ENCODE peak calls at places on chromosomes 3 and 15, in seven cellular contexts. G is left ventricle myocardium inferior; L is upper lobe of right lung; E is GM23248; N is CD4-positive, CD25-positive, alpha-beta regulatory T cell; T is fibroblast of lung; V is ovary. A is an unnamed sample.

GRCh38 chr15:34795267-34796081 is at the start of gene ACTC1:
- DNase-seq in G (peak; percentile 78), L (peak; percentile 69), E (peak; percentile 89), N (no peak), T (peak; percentile 39), V (peak; percentile 20), A (no peak)

GRCh38 chr3:177679568-177680441 is 482.5 kb upstream of the TBL1XR1 start:
- DNase-seq in G (no peak), L (no peak), E (peak; percentile 46), N (peak; percentile 4), T (no peak), V (no peak), A (peak; percentile 7)

GRCh38 chr15:28024889-28025250 is 74.2 kb downstream of the OCA2 start:
- DNase-seq in G (no peak), L (no peak), E (no peak), N (no peak), T (no peak), V (no peak), A (no peak)

GRCh38 chr15:62886431-62887071 is 156.0 kb upstream of the TPM1 start:
- DNase-seq in G (no peak), L (no peak), E (peak; percentile 79), N (no peak), T (no peak), V (no peak), A (no peak)

GRCh38 chr3:151135548-151136337 is 50.3 kb downstream of the MED12L start:
- DNase-seq in G (no peak), L (peak; percentile 82), E (no peak), N (no peak), T (no peak), V (no peak), A (peak; percentile 71)

GRCh38 chr3:30511524-30512278 is 94.7 kb upstream of the TGFBR2 start:
- DNase-seq in G (no peak), L (no peak), E (peak; percentile 92), N (no peak), T (peak; percentile 94), V (no peak), A (no peak)

GRCh38 chr3:31918179-31919165 is 62.6 kb downstream of the OSBPL10 start:
- DNase-seq in G (no peak), L (no peak), E (peak; percentile 19), N (peak; percentile 37), T (peak; percentile 47), V (no peak), A (no peak)

GRCh38 chr3:44883999-44884431 is 9.6 kb downstream of the TGM4 start:
- DNase-seq in G (no peak), L (no peak), E (peak; percentile 92), N (no peak), T (peak; percentile 89), V (no peak), A (no peak)

GRCh38 chr3:5285439-5285838 is 97.9 kb downstream of the EDEM1 start:
- DNase-seq in G (no peak), L (no peak), E (no peak), N (no peak), T (no peak), V (no peak), A (no peak)

GRCh38 chr3:112803472-112803871 is 43.2 kb downstream of the CD200R1L start:
- DNase-seq in G (no peak), L (no peak), E (no peak), N (no peak), T (no peak), V (no peak), A (no peak)

GRCh38 chr3:71245052-71245488 is 338.5 kb downstream of the FOXP1 start:
- DNase-seq in G (no peak), L (no peak), E (peak; percentile 32), N (no peak), T (peak; percentile 88), V (peak; percentile 48), A (no peak)

GRCh38 chr3:71984843-71985594 is 200.1 kb upstream of the PROK2 start:
- DNase-seq in G (no peak), L (no peak), E (no peak), N (peak; percentile 8), T (no peak), V (no peak), A (no peak)

GRCh38 chr15:85411992-85412538 is 31.7 kb downstream of the AKAP13 start:
- DNase-seq in G (no peak), L (no peak), E (peak; percentile 68), N (no peak), T (peak; percentile 62), V (no peak), A (no peak)

GRCh38 chr3:194761384-194761783 is 75.7 kb downstream of the FAM43A start:
- DNase-seq in G (peak; percentile 40), L (no peak), E (no peak), N (no peak), T (no peak), V (no peak), A (no peak)

GRCh38 chr3:123396171-123397049 is 52.5 kb downstream of the ADCY5 start:
- DNase-seq in G (no peak), L (no peak), E (no peak), N (no peak), T (no peak), V (peak; percentile 31), A (no peak)

GRCh38 chr3:21954709-21955108 is 203.7 kb upstream of the ZNF385D start:
- DNase-seq in G (no peak), L (no peak), E (peak; percentile 89), N (no peak), T (peak; percentile 84), V (no peak), A (no peak)

GRCh38 chr15:59355730-59356129 is 16.9 kb downstream of the MYO1E start:
- DNase-seq in G (no peak), L (no peak), E (no peak), N (no peak), T (no peak), V (no peak), A (no peak)

GRCh38 chr15:59350421-59350732 is 22.3 kb downstream of the MYO1E start:
- DNase-seq in G (no peak), L (no peak), E (no peak), N (no peak), T (no peak), V (no peak), A (no peak)

GRCh38 chr15:59352683-59353082 is 20.0 kb downstream of the MYO1E start:
- DNase-seq in G (no peak), L (no peak), E (no peak), N (no peak), T (no peak), V (no peak), A (no peak)

GRCh38 chr15:59352189-59352588 is 20.5 kb downstream of the MYO1E start:
- DNase-seq in G (no peak), L (no peak), E (no peak), N (no peak), T (no peak), V (no peak), A (no peak)

DNA sequence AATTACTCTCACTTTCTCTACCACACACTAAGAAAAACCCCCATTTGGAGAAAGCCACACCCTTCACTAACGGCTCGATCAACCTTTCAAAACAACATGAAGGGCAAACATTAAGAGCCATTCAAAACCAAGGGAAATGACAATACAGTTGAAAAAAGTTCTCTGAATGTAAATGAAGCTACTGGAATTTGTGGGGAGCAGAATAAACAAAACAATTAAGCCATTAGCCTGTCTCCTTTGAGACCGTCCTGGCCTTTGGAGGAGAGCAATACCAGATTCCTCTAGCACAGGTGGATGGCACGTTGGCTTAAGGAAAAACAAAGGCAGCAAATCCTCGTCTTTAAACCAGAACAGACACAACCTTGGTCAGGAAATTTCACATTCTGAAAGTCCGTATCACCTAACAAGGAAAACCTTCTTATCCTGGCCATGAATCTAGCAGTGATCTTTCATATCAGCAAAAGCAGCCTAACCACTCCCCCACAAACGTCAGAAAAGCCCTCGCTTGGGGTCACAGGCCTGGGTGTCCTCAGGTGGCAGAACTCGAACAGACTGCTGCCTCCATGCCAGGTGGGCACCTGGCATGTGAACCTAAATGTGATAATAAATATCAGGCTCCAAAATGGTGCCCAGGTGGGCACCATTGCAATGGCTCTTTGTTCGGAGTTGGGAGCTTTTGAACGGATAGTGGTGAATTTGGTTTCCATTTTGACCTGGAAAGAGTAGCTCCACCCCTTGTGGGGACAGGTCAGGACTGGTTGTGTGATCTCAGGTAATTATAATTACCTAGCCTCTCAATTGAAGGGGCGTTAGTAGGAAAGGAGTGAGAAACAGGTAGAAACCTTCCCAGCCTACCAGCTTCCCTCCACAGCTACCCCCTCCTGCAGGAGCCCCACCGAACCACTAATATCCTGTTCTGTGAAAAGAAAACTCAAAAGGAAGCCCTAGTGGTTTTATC is 18.4 kb downstream of the MYO1E start:
- DNase-seq in G (no peak), L (no peak), E (no peak), N (no peak), T (no peak), V (no peak), A (no peak)
- H3K27ac ChIP-seq in G (peak overlapping the region; percentile 25), L (no peak overlapping the region), E (no peak overlapping the region), N (no peak overlapping the region), T (no peak overlapping the region), V (no peak overlapping the region), A (no peak overlapping the region)

DNA sequence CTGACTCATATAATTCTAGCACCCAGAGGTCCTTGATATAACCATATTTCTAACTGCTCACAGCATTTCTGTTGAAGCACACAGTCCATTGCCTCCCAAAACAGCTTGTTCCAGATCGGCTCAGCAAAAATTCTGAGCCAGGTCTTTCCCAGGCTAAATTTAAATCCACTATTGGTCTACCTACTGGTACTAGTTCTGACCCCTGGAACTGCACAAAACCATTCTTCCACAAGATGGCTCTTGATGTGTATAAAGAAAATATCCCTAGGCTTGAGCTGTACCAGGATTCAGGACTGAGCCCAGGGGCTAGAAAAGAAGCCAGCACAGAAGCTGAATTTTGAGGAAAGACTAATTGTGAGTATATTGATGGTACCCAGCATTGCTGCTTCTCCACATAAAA is 75.4 kb upstream of the ABHD17C start:
- DNase-seq in G (no peak), L (no peak), E (peak; percentile 49), N (no peak), T (peak; percentile 38), V (no peak), A (no peak)
- H3K36me3 ChIP-seq in G (no peaks in the 10 kb centered on the region), L (no peaks in the 10 kb centered on the region), E (no peaks in the 10 kb centered on the region), N (no peaks in the 10 kb centered on the region), T (no peaks in the 10 kb centered on the region), V (no peaks in the 10 kb centered on the region), A (no peaks in the 10 kb centered on the region)

DNA sequence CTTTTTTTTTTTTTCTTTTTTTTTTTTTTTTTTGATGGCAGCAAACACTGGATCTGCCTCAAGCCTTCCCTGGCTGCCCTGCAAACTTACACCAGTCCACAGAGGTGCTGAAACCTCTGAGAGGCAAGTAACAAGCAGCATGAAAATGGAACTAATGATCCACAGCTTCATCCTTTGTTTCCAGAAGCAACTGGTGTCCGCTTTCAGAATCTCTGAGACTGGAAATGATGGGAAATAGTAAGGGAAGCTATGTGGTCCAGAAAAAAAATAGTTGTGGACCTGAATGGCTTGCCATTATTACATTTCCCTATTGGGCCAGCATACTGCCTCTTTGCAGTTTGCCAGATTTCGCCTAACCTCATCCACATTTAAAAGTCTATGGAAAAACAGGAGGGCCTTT is 134.2 kb downstream of the TMCO5A start:
- DNase-seq in G (no peak), L (no peak), E (peak; percentile 26), N (no peak), T (no peak), V (no peak), A (no peak)
- H3K4me3 ChIP-seq in G (peak overlapping the region; percentile 44), L (peak overlapping the region; percentile 4), E (peak overlapping the region; percentile 72), N (peak overlapping the region; percentile 23), T (peak overlapping the region; percentile 5), V (no peak overlapping the region), A (no peak overlapping the region)

DNA sequence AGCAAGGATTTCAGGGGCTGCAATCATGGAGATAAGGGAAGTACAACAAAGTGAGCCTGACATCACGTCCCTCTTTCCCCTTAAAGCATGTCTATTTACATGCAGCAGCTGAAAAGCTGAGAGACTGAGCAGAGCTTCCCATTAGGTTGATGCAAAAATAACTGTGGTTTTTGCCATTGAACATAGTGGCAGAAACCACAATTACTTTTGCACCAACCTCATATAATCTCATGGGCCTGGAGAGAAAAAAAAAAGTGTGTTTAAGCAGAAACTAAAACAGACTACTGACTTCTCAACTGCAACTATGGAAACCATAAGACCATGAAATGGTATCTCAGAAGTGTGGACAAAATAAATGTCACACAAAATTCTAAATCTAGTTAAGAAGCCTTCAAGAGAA is 48.2 kb downstream of the CCDC12 start:
- DNase-seq in G (no peak), L (no peak), E (no peak), N (no peak), T (no peak), V (no peak), A (no peak)
- H3K27ac ChIP-seq in G (peak overlapping the region; percentile 90), L (peak overlapping the region; percentile 51), E (no peak overlapping the region), N (no peak overlapping the region), T (no peak overlapping the region), V (no peak overlapping the region), A (no peak overlapping the region)

A was measured in CD8-positive, alpha-beta T cell.